ENCODE peak calls at places on chromosomes 7 and 10, in six cellular contexts. J, B, K, Q, Z and E are unnamed samples.

GRCh38 chr10:5292196-5292735 is 72.5 kb upstream of the UCN3 start:
- DNase-seq in J (no peak), B (peak; percentile 47), Q (no peak), Z (no peak), K (no peak), E (no peak)

GRCh38 chr10:130471486-130471885 is 335.3 kb downstream of the GLRX3 start:
- DNase-seq in J (no peak), B (no peak), K (no peak), Q (no peak), Z (no peak), E (no peak)

GRCh38 chr10:101492205-101492604 is 95.9 kb downstream of the POLL start:
- DNase-seq in K (no peak), Z (no peak), Q (no peak), B (no peak), J (no peak), E (no peak)

GRCh38 chr10:2777946-2778345 is 289.4 kb upstream of the PFKP start:
- DNase-seq in B (no peak), J (no peak), Z (no peak), Q (no peak), K (no peak), E (no peak)

GRCh38 chr10:68988530-68989316 is at the start of gene KIFBP:
- DNase-seq in K (peak; percentile 98), B (peak; percentile 97), Q (peak; percentile 99), J (peak; percentile 91), Z (peak; percentile 97), E (peak; percentile 94)

GRCh38 chr7:148712610-148713330 is 14.1 kb downstream of the CUL1 start:
- DNase-seq in Q (no peak), K (no peak), B (no peak), Z (no peak), J (no peak), E (no peak)

GRCh38 chr10:115606727-115607126 is 513.6 kb downstream of the ATRNL1 start:
- DNase-seq in K (no peak), J (no peak), B (no peak), Z (no peak), Q (no peak), E (no peak)

GRCh38 chr7:132656846-132657776 is 80.8 kb upstream of the PLXNA4 start:
- DNase-seq in J (no peak), K (no peak), Q (peak; percentile 4), Z (peak; percentile 66), B (no peak), E (no peak)

GRCh38 chr10:97325754-97326153 is 6.7 kb downstream of the FRAT1 start:
- DNase-seq in Z (peak; percentile 14), K (no peak), Q (no peak), J (no peak), B (no peak), E (no peak)

GRCh38 chr7:2862831-2863361 is 18.8 kb upstream of the GNA12 start:
- DNase-seq in K (no peak), J (no peak), B (peak; percentile 53), Q (no peak), Z (no peak), E (no peak)

GRCh38 chr7:133910761-133911160 is 216.4 kb upstream of the LRGUK start:
- DNase-seq in J (peak; percentile 85), Z (peak; percentile 85), B (no peak), K (no peak), Q (no peak), E (no peak)

GRCh38 chr7:74452748-74453320 is 872 bp upstream of the GTF2IRD1 start:
- DNase-seq in J (no peak), Z (peak; percentile 89), B (peak; percentile 94), K (peak; percentile 53), Q (peak; percentile 55), E (no peak)

GRCh38 chr10:110498087-110498981 is 627 bp downstream of the DUSP5 start:
- DNase-seq in B (no peak), Q (peak; percentile 77), J (peak; percentile 32), Z (peak; percentile 58), K (no peak), E (no peak)

GRCh38 chr10:49655099-49655498 is 24.4 kb upstream of the C10orf53 start:
- DNase-seq in Z (no peak), B (no peak), Q (no peak), K (no peak), J (no peak), E (no peak)

GRCh38 chr7:82945480-82945879 is 217.2 kb downstream of the PCLO start:
- DNase-seq in J (no peak), B (no peak), K (no peak), Q (no peak), Z (no peak), E (no peak)

GRCh38 chr7:434891-435486 is 84.7 kb downstream of the PDGFA start:
- DNase-seq in Z (no peak), Q (peak; percentile 13), J (no peak), B (no peak), K (no peak), E (no peak)

GRCh38 chr7:38185395-38185920 is 7.4 kb downstream of the STARD3NL start:
- DNase-seq in B (no peak), J (no peak), Z (no peak), K (no peak), Q (no peak), E (no peak)